ENCODE peak calls at places on chromosome 7, in ten cellular contexts. One of them, this sample, is unnamed.

GRCh38 chr7:156640949-156641485 is 443 bp downstream of the RNF32 start:
- DNase-seq in PC-3: peak
- DNase-seq in LoVo: peak
- DNase-seq in heart right ventricle: peak
- DNase-seq in brain microvascular endothelial cell: peak
- DNase-seq in neuronal stem cell: no peak
- DNase-seq in endothelial cell: no peak
- DNase-seq in IMR-90: peak
- DNase-seq in activated naive CD4-positive, alpha-beta T cell: no peak
- DNase-seq in SK-N-DZ: no peak
- DNase-seq in this sample: peak

GRCh38 chr7:26091933-26092332 is 60.1 kb upstream of the NFE2L3 start:
- DNase-seq in LoVo: no peak
- DNase-seq in SK-N-DZ: no peak
- DNase-seq in brain microvascular endothelial cell: no peak
- DNase-seq in IMR-90: peak
- DNase-seq in heart right ventricle: no peak
- DNase-seq in activated naive CD4-positive, alpha-beta T cell: no peak
- DNase-seq in endothelial cell: peak
- DNase-seq in neuronal stem cell: no peak
- DNase-seq in PC-3: peak
- DNase-seq in this sample: peak

GRCh38 chr7:6284055-6284400 is 11.6 kb upstream of the CYTH3 start:
- DNase-seq in PC-3: peak
- DNase-seq in SK-N-DZ: no peak
- DNase-seq in IMR-90: no peak
- DNase-seq in neuronal stem cell: no peak
- DNase-seq in activated naive CD4-positive, alpha-beta T cell: no peak
- DNase-seq in endothelial cell: no peak
- DNase-seq in heart right ventricle: no peak
- DNase-seq in brain microvascular endothelial cell: peak
- DNase-seq in LoVo: no peak
- DNase-seq in this sample: no peak

GRCh38 chr7:16178069-16178468 is 243.3 kb downstream of the CRPPA start:
- DNase-seq in heart right ventricle: no peak
- DNase-seq in brain microvascular endothelial cell: no peak
- DNase-seq in activated naive CD4-positive, alpha-beta T cell: no peak
- DNase-seq in SK-N-DZ: no peak
- DNase-seq in PC-3: no peak
- DNase-seq in endothelial cell: no peak
- DNase-seq in LoVo: no peak
- DNase-seq in neuronal stem cell: no peak
- DNase-seq in IMR-90: no peak
- DNase-seq in this sample: peak

GRCh38 chr7:2195403-2196246 is 37.1 kb downstream of the MAD1L1 start:
- DNase-seq in IMR-90: no peak
- DNase-seq in LoVo: no peak
- DNase-seq in PC-3: no peak
- DNase-seq in activated naive CD4-positive, alpha-beta T cell: no peak
- DNase-seq in brain microvascular endothelial cell: no peak
- DNase-seq in SK-N-DZ: no peak
- DNase-seq in endothelial cell: no peak
- DNase-seq in neuronal stem cell: no peak
- DNase-seq in heart right ventricle: peak
- DNase-seq in this sample: no peak

GRCh38 chr7:65379318-65379717 is 5.7 kb downstream of the ZNF92 start:
- DNase-seq in activated naive CD4-positive, alpha-beta T cell: no peak
- DNase-seq in brain microvascular endothelial cell: peak
- DNase-seq in heart right ventricle: no peak
- DNase-seq in PC-3: no peak
- DNase-seq in endothelial cell: no peak
- DNase-seq in LoVo: no peak
- DNase-seq in SK-N-DZ: no peak
- DNase-seq in IMR-90: peak
- DNase-seq in neuronal stem cell: no peak
- DNase-seq in this sample: peak

GRCh38 chr7:99975782-99976521 is at the start of gene AZGP1:
- DNase-seq in SK-N-DZ: no peak
- DNase-seq in heart right ventricle: peak
- DNase-seq in LoVo: peak
- DNase-seq in brain microvascular endothelial cell: no peak
- DNase-seq in endothelial cell: no peak
- DNase-seq in neuronal stem cell: no peak
- DNase-seq in activated naive CD4-positive, alpha-beta T cell: no peak
- DNase-seq in PC-3: peak
- DNase-seq in IMR-90: no peak
- DNase-seq in this sample: no peak

GRCh38 chr7:24891173-24891787 is 88.7 kb downstream of the OSBPL3 start:
- DNase-seq in IMR-90: no peak
- DNase-seq in PC-3: no peak
- DNase-seq in neuronal stem cell: no peak
- DNase-seq in heart right ventricle: no peak
- DNase-seq in SK-N-DZ: no peak
- DNase-seq in LoVo: no peak
- DNase-seq in brain microvascular endothelial cell: no peak
- DNase-seq in activated naive CD4-positive, alpha-beta T cell: no peak
- DNase-seq in endothelial cell: no peak
- DNase-seq in this sample: no peak

GRCh38 chr7:83655951-83656556 is 7.1 kb upstream of the SEMA3E start:
- DNase-seq in PC-3: peak
- DNase-seq in IMR-90: peak
- DNase-seq in neuronal stem cell: no peak
- DNase-seq in activated naive CD4-positive, alpha-beta T cell: no peak
- DNase-seq in LoVo: peak
- DNase-seq in heart right ventricle: no peak
- DNase-seq in brain microvascular endothelial cell: peak
- DNase-seq in SK-N-DZ: peak
- DNase-seq in endothelial cell: peak
- DNase-seq in this sample: peak

GRCh38 chr7:1696671-1697498 is 26.8 kb downstream of the ELFN1 start:
- DNase-seq in activated naive CD4-positive, alpha-beta T cell: no peak
- DNase-seq in LoVo: no peak
- DNase-seq in heart right ventricle: no peak
- DNase-seq in endothelial cell: peak
- DNase-seq in brain microvascular endothelial cell: no peak
- DNase-seq in IMR-90: no peak
- DNase-seq in neuronal stem cell: no peak
- DNase-seq in SK-N-DZ: no peak
- DNase-seq in PC-3: no peak
- DNase-seq in this sample: no peak

GRCh38 chr7:70694357-70694908 is 437.5 kb upstream of the GALNT17 start:
- DNase-seq in neuronal stem cell: peak
- DNase-seq in heart right ventricle: peak
- DNase-seq in PC-3: no peak
- DNase-seq in IMR-90: peak
- DNase-seq in SK-N-DZ: peak
- DNase-seq in brain microvascular endothelial cell: peak
- DNase-seq in endothelial cell: peak
- DNase-seq in activated naive CD4-positive, alpha-beta T cell: no peak
- DNase-seq in LoVo: peak
- DNase-seq in this sample: peak

GRCh38 chr7:127158659-127159058 is 94.1 kb downstream of the GRM8 start:
- DNase-seq in SK-N-DZ: no peak
- DNase-seq in brain microvascular endothelial cell: no peak
- DNase-seq in heart right ventricle: no peak
- DNase-seq in LoVo: no peak
- DNase-seq in endothelial cell: no peak
- DNase-seq in neuronal stem cell: no peak
- DNase-seq in PC-3: no peak
- DNase-seq in activated naive CD4-positive, alpha-beta T cell: no peak
- DNase-seq in IMR-90: no peak
- DNase-seq in this sample: peak

GRCh38 chr7:590731-591551 is 71.3 kb upstream of the PDGFA start:
- DNase-seq in brain microvascular endothelial cell: no peak
- DNase-seq in endothelial cell: no peak
- DNase-seq in LoVo: no peak
- DNase-seq in heart right ventricle: peak
- DNase-seq in SK-N-DZ: no peak
- DNase-seq in activated naive CD4-positive, alpha-beta T cell: no peak
- DNase-seq in neuronal stem cell: no peak
- DNase-seq in PC-3: no peak
- DNase-seq in IMR-90: no peak
- DNase-seq in this sample: no peak

GRCh38 chr7:86559096-86559495 is 84.6 kb upstream of the GRM3 start:
- DNase-seq in LoVo: no peak
- DNase-seq in activated naive CD4-positive, alpha-beta T cell: no peak
- DNase-seq in PC-3: no peak
- DNase-seq in heart right ventricle: no peak
- DNase-seq in neuronal stem cell: no peak
- DNase-seq in endothelial cell: no peak
- DNase-seq in IMR-90: no peak
- DNase-seq in SK-N-DZ: no peak
- DNase-seq in brain microvascular endothelial cell: no peak
- DNase-seq in this sample: no peak

GRCh38 chr7:50730459-50731400 is 52.0 kb downstream of the GRB10 start:
- DNase-seq in activated naive CD4-positive, alpha-beta T cell: no peak
- DNase-seq in brain microvascular endothelial cell: no peak
- DNase-seq in LoVo: no peak
- DNase-seq in neuronal stem cell: no peak
- DNase-seq in PC-3: peak
- DNase-seq in IMR-90: no peak
- DNase-seq in endothelial cell: no peak
- DNase-seq in SK-N-DZ: no peak
- DNase-seq in heart right ventricle: no peak
- DNase-seq in this sample: peak

GRCh38 chr7:35993663-35994622 is 159.1 kb upstream of the EEPD1 start:
- DNase-seq in neuronal stem cell: peak
- DNase-seq in PC-3: peak
- DNase-seq in SK-N-DZ: no peak
- DNase-seq in LoVo: peak
- DNase-seq in brain microvascular endothelial cell: peak
- DNase-seq in IMR-90: peak
- DNase-seq in endothelial cell: no peak
- DNase-seq in heart right ventricle: no peak
- DNase-seq in activated naive CD4-positive, alpha-beta T cell: no peak
- DNase-seq in this sample: no peak

GRCh38 chr7:51619880-51620279 is 303.3 kb upstream of the COBL start:
- DNase-seq in LoVo: no peak
- DNase-seq in SK-N-DZ: no peak
- DNase-seq in neuronal stem cell: no peak
- DNase-seq in endothelial cell: no peak
- DNase-seq in brain microvascular endothelial cell: no peak
- DNase-seq in heart right ventricle: no peak
- DNase-seq in IMR-90: no peak
- DNase-seq in activated naive CD4-positive, alpha-beta T cell: no peak
- DNase-seq in PC-3: no peak
- DNase-seq in this sample: peak

GRCh38 chr7:5514440-5515035 is 90.9 kb upstream of the TNRC18 start:
- DNase-seq in brain microvascular endothelial cell: no peak
- DNase-seq in endothelial cell: no peak
- DNase-seq in heart right ventricle: no peak
- DNase-seq in LoVo: no peak
- DNase-seq in IMR-90: peak
- DNase-seq in activated naive CD4-positive, alpha-beta T cell: no peak
- DNase-seq in neuronal stem cell: no peak
- DNase-seq in SK-N-DZ: no peak
- DNase-seq in PC-3: peak
- DNase-seq in this sample: no peak

GRCh38 chr7:17985473-17986239 is 42.0 kb downstream of the PRPS1L1 start:
- DNase-seq in PC-3: no peak
- DNase-seq in LoVo: no peak
- DNase-seq in IMR-90: no peak
- DNase-seq in neuronal stem cell: no peak
- DNase-seq in heart right ventricle: no peak
- DNase-seq in activated naive CD4-positive, alpha-beta T cell: no peak
- DNase-seq in brain microvascular endothelial cell: no peak
- DNase-seq in endothelial cell: no peak
- DNase-seq in SK-N-DZ: no peak
- DNase-seq in this sample: no peak

GRCh38 chr7:98075801-98076200 is 30.9 kb upstream of the LMTK2 start:
- DNase-seq in LoVo: no peak
- DNase-seq in endothelial cell: no peak
- DNase-seq in neuronal stem cell: no peak
- DNase-seq in heart right ventricle: no peak
- DNase-seq in PC-3: no peak
- DNase-seq in brain microvascular endothelial cell: no peak
- DNase-seq in SK-N-DZ: no peak
- DNase-seq in activated naive CD4-positive, alpha-beta T cell: no peak
- DNase-seq in IMR-90: no peak
- DNase-seq in this sample: no peak